ENCODE peak calls at places on chromosome 22, in seven cellular contexts. O is PC-3; L is mesendoderm; V is CD8-positive, alpha-beta memory T cell; K is kidney; U is pancreas; G is heart right ventricle. Q is an unnamed sample. For H3K4me1, the result is how much of the 10 kb centered on the place peaks cover.

GRCh38 chr22:20268350-20269012 is 363 bp upstream of the RTN4R start:
- DNase-seq in O (peak), L (peak), V (peak), K (no peak), U (peak), G (peak), Q (no peak)

GRCh38 chr22:36425977-36426523 is 38.3 kb upstream of the MYH9 start:
- DNase-seq in O (no peak), L (peak), V (no peak), K (peak), U (no peak), G (peak), Q (no peak)

GRCh38 chr22:19038728-19039447 is 83.3 kb downstream of the DGCR2 start:
- DNase-seq in O (no peak), L (no peak), V (no peak), K (peak), U (no peak), G (no peak), Q (no peak)

GRCh38 chr22:20567371-20567847 is 60.0 kb downstream of the MED15 start:
- DNase-seq in O (peak), L (no peak), V (no peak), K (no peak), U (no peak), G (no peak), Q (no peak)

GRCh38 chr22:44594951-44595350 is 96.9 kb upstream of the RTL6 start:
- DNase-seq in O (no peak), L (no peak), V (no peak), K (no peak), U (no peak), G (no peak), Q (no peak)

GRCh38 chr22:44541671-44542319 is 43.8 kb upstream of the RTL6 start:
- DNase-seq in O (no peak), L (no peak), V (no peak), K (no peak), U (no peak), G (no peak), Q (no peak)

GRCh38 chr22:44347549-44347948 is 34.8 kb upstream of the SHISAL1 start:
- DNase-seq in O (no peak), L (no peak), V (no peak), K (no peak), U (no peak), G (no peak), Q (no peak)

GRCh38 chr22:49689255-49689770 is 138.4 kb downstream of the BRD1 start:
- DNase-seq in O (no peak), L (no peak), V (no peak), K (no peak), U (no peak), G (no peak), Q (no peak)

GRCh38 chr22:40179535-40179934 is 1.8 kb downstream of the TNRC6B start:
- DNase-seq in O (no peak), L (peak), V (no peak), K (no peak), U (no peak), G (no peak), Q (no peak)
- H3K4me1 ChIP-seq in O (under half), L (under half), V (half or more), K (under half), U (under half), G (half or more), Q (under half)

DNA sequence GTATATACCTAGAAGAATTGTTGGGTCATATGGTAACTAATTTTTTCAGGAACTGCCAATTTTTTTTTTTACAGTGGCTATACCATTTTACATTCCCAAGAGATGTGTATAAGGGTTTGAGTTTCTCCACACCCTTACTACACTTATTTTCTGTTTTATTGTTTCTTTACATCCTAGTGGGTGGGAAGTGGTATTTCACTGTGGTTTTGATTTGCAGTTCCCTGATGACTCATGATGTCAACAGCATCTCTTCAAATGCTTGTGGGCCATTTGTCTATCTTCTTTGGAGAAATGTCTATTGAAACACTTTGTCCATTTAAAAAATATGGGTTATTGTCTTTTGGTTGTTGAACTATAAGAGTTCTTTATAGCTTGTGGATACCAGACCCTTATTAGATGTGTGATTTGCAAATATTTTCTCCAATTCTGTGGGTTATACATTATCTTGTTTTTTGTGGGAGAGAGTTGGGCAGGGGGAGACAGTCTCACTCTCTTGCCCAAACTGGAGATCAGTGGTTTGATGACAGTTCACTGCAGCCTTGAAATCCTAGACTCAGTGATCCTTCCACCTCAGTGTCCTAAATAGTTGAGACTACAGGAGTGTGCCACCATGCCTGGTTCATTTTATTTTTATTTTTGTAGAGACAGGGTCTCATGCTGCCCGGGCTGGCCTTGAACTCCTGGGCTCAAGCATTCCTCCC is 30.3 kb upstream of the PISD start:
- DNase-seq in O (peak), L (no peak), V (no peak), K (no peak), U (no peak), G (no peak), Q (no peak)
- H3K4me3 ChIP-seq in O (no peak), L (no peak), V (no peak), K (no peak), U (no peak), G (no peak), Q (no peak)

DNA sequence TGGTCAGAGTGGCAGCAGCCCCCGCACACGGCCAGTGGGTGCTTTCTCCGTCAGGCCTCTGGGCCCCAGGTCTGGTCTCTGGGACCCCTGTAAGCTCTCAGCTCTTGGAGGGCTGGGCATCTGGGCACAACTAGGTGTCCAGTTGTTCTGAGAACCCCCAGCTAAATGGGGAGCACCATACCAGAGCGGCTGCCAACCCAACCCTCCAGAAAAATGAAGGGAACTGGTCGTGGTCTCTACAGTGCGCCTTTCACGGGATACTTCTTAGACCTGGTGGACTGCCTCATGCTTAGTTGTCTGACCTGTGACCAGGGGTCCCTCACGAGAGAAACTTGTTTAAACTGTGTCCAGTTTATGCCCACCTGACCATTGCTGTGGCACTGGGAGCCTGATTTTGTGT is 104.9 kb downstream of the BCR start:
- DNase-seq in O (no peak), L (no peak), V (no peak), K (no peak), U (no peak), G (no peak), Q (no peak)
- H3K27ac ChIP-seq in O (no peak), L (no peak), V (no peak), K (no peak), U (no peak), G (no peak), Q (no peak)

GRCh38 chr22:32208681-32209080 is 3.8 kb upstream of the RFPL2 start:
- DNase-seq in O (no peak), L (no peak), V (no peak), K (no peak), U (no peak), G (no peak), Q (no peak)

GRCh38 chr22:32207971-32208480 is 3.2 kb upstream of the RFPL2 start:
- DNase-seq in O (no peak), L (no peak), V (no peak), K (no peak), U (no peak), G (no peak), Q (no peak)

GRCh38 chr22:32205974-32206773 is 1.3 kb upstream of the RFPL2 start:
- DNase-seq in O (no peak), L (peak), V (no peak), K (no peak), U (no peak), G (no peak), Q (no peak)

GRCh38 chr22:32204856-32205722 is at the start of gene RFPL2:
- DNase-seq in O (no peak), L (peak), V (peak), K (no peak), U (no peak), G (no peak), Q (no peak)

DNA sequence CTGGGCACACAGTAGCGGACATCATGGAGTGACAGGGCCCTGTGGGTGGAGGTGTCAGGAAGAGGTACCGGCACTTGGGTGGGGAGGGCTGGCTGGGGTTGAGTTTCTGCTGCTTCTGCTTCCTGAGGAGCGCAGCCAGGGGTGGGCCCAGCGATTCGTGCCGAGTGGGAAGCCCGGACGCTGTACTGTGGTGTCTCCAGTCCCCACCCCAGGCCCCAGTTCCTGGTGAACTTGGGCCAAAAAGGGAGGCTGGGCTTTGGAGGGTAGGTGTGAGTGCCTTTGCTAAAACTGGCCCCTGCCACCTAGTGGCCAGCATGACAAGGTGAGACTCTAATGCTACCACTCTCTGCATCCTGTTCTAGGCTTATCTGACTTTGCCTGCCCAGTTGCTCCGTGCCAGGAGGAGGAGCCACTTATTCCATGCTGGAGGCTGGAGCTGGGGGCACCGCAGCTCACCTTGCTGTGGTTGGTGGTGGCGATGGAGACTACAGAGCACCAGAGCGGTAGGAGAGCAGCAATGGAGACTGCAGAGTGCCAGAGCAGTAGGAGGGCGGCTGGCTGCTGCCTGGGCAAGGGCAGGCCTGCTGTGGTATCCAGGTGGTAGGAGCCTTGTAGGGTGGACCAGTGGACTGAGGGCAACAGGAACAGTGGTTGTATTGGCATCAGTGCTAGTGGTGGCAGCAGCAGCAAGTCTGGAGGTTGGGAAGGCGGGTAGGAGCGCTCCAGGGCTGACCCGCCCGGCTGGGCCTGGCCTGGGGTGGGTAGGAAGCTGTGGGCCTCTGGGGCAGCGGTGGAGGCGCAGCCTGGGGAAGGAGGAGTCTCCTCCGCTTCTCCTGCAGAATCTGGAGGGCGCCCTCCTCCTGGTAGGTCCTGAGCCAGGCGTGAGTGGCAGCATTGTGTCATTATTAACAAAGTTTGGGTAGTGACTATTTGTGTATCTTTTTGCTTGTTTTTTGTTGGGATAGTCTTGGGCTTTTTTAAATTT is 2.2 kb upstream of the RFPL2 start:
- DNase-seq in O (peak), L (peak), V (no peak), K (no peak), U (peak), G (no peak), Q (no peak)
- H3K4me1 ChIP-seq in O (under half), L (under half), V (under half), K (under half), U (under half), G (under half), Q (under half)

DNA sequence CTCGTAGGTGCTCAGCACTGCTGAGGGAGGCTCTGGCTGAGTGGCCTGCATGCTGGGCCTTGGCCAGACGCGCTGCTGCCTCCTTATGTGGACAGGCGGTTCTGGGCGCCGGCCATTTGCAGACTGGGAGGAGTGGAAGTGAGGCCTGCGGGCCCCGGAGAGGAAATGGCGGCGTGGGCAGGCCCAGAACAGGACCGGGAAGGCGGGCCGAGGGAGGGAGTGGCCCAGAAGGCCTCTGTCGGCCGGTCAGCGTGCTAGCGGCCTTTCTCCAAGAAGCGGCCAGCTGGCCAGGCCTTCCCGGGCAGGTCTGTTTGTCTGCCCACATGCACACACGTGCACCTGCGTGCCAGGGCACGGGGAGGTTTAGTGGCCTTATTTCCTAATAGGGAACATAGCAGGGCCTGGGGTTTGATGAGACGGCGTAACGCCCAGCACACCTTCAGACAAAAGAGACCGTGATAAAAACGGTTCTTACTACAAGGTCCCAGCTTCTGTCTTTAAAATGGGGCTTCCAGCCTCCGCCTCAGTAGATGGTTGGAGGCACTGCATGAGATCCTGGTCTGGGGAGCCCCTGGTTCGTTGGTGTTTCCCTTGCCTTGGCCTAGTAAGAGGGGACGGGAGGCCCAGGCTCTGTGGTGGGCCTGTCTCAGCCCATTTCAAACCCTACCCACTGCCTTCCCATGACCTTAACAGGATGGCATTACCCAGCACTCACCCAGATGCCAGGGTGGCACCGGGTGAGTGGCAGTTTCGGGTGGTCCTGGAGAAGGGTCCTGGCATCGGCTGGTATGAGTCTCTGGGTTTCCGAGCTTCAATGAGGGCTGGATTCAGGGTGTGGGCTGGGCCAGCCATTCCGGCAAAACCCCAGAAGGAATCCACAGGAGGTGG is 65.1 kb upstream of the PPARA start:
- DNase-seq in O (peak), L (no peak), V (peak), K (peak), U (peak), G (peak), Q (no peak)
- H3K4me3 ChIP-seq in O (peak), L (no peak), V (no peak), K (no peak), U (peak), G (no peak), Q (no peak)

GRCh38 chr22:38734203-38735100 is 21.3 kb downstream of the SUN2 start:
- DNase-seq in O (no peak), L (no peak), V (peak), K (peak), U (no peak), G (no peak), Q (no peak)
- H3K27ac ChIP-seq in O (no peak), L (no peak), V (no peak), K (peak), U (peak), G (peak), Q (no peak)

Q was measured in iPS DF 6.9.